ENCODE peak calls at places on chromosomes 6 and 20, in four cellular contexts. F is COR-L47; W is central memory CD4-positive, alpha-beta T cell; S is psoas muscle. Q is an unnamed sample.

GRCh38 chr6:62119401-62119800 is 166.6 kb downstream of the KHDRBS2 start:
- DNase-seq in S (no peak), W (no peak), F (no peak), Q (no peak)

GRCh38 chr20:45779011-45779915 is 12.4 kb downstream of the WFDC3 start:
- DNase-seq in S (peak), W (no peak), F (no peak), Q (peak)

GRCh38 chr6:138160329-138161117 is 1.2 kb upstream of the ARFGEF3 start:
- DNase-seq in S (no peak), F (no peak), W (no peak), Q (no peak)

GRCh38 chr6:16061833-16062232 is 67.1 kb upstream of the MYLIP start:
- DNase-seq in F (no peak), S (no peak), W (no peak), Q (no peak)

GRCh38 chr6:106974337-106974998 is at the start of gene CD24:
- DNase-seq in W (no peak), S (no peak), F (peak), Q (no peak)

GRCh38 chr6:27251672-27252251 is 4.3 kb downstream of the PRSS16 start:
- DNase-seq in F (peak), S (peak), W (peak), Q (peak)

GRCh38 chr6:7112741-7113313 is 5.1 kb downstream of the RREB1 start:
- DNase-seq in S (no peak), W (peak), F (peak), Q (no peak)

GRCh38 chr6:6810727-6811126 is 222.2 kb downstream of the LY86 start:
- DNase-seq in W (no peak), F (no peak), S (no peak), Q (no peak)

GRCh38 chr6:154805288-154805911 is 72.2 kb downstream of the SCAF8 start:
- DNase-seq in S (no peak), F (peak), W (peak), Q (no peak)

GRCh38 chr6:14857501-14857900 is 388.4 kb upstream of the JARID2 start:
- DNase-seq in W (peak), S (no peak), F (no peak), Q (peak)

GRCh38 chr20:17752452-17752851 is 52.7 kb downstream of the BANF2 start:
- DNase-seq in W (no peak), F (no peak), S (no peak), Q (no peak)

GRCh38 chr20:57660510-57661199 is 40.4 kb upstream of the ZBP1 start:
- DNase-seq in S (no peak), W (no peak), F (no peak), Q (peak)

GRCh38 chr6:42821846-42822245 is 40.0 kb downstream of the BICRAL start:
- DNase-seq in F (no peak), S (no peak), W (no peak), Q (no peak)

GRCh38 chr6:157328108-157328692 is 4.9 kb upstream of the TMEM242 start:
- DNase-seq in S (no peak), F (no peak), W (no peak), Q (no peak)

GRCh38 chr6:131107166-131107565 is 28.1 kb upstream of the AKAP7 start:
- DNase-seq in F (no peak), W (no peak), S (no peak), Q (no peak)

GRCh38 chr20:38658879-38659612 is 57.4 kb downstream of the ARHGAP40 start:
- DNase-seq in F (peak), S (no peak), W (peak), Q (no peak)

GRCh38 chr20:31712564-31713311 is 9.9 kb downstream of the BCL2L1 start:
- DNase-seq in F (peak), W (no peak), S (peak), Q (peak)

GRCh38 chr20:1334761-1335160 is 5.8 kb upstream of the SDCBP2 start:
- DNase-seq in F (no peak), S (no peak), W (no peak), Q (no peak)

GRCh38 chr20:37702643-37703337 is 9.0 kb downstream of the CTNNBL1 start:
- DNase-seq in F (no peak), W (no peak), S (no peak), Q (no peak)

GRCh38 chr20:58392286-58392685 is 3.3 kb downstream of the VAPB start:
- DNase-seq in W (no peak), S (no peak), F (no peak), Q (no peak)

GRCh38 chr20:24034820-24035219 is 46.2 kb upstream of the GGTLC1 start:
- DNase-seq in F (no peak), W (no peak), S (no peak), Q (no peak)

GRCh38 chr20:19015326-19015725 is 197.1 kb upstream of the SLC24A3 start:
- DNase-seq in F (no peak), S (peak), W (no peak), Q (no peak)

GRCh38 chr6:53321701-53322100 is 27.0 kb downstream of the ELOVL5 start:
- DNase-seq in S (no peak), W (no peak), F (no peak), Q (no peak)

GRCh38 chr6:25676775-25677174 is 24.8 kb downstream of the SCGN start:
- DNase-seq in W (no peak), S (no peak), F (no peak), Q (no peak)

GRCh38 chr6:70312165-70312564 is 9.3 kb upstream of the COL9A1 start:
- DNase-seq in F (no peak), W (no peak), S (no peak), Q (no peak)

GRCh38 chr6:52389626-52390360 is 27.8 kb downstream of the PAQR8 start:
- DNase-seq in S (peak), W (peak), F (peak), Q (peak)

GRCh38 chr20:38303908-38304379 is at the start of gene BPI:
- DNase-seq in F (no peak), S (peak), W (no peak), Q (peak)

GRCh38 chr20:51082988-51083387 is 60.1 kb upstream of the KCNG1 start:
- DNase-seq in S (no peak), F (no peak), W (no peak), Q (no peak)

GRCh38 chr20:20413801-20414200 is 45.9 kb downstream of the INSM1 start:
- DNase-seq in W (no peak), F (no peak), S (no peak), Q (no peak)

GRCh38 chr6:47701374-47701773 is 3.0 kb downstream of the ADGRF4 start:
- DNase-seq in W (no peak), S (no peak), F (no peak), Q (no peak)

GRCh38 chr6:110415297-110415916 is at the start of gene DDO:
- DNase-seq in W (no peak), F (no peak), S (peak), Q (peak)

GRCh38 chr20:43691928-43692524 is 25.1 kb downstream of the MYBL2 start:
- DNase-seq in S (peak), W (peak), F (peak), Q (peak)

GRCh38 chr6:108714774-108715414 is 133.3 kb upstream of the ARMC2 start:
- DNase-seq in S (no peak), F (no peak), W (no peak), Q (no peak)

GRCh38 chr6:111642463-111643158 is 36.9 kb upstream of the TRAF3IP2 start:
- DNase-seq in F (no peak), S (peak), W (no peak), Q (peak)

GRCh38 chr6:155327326-155328073 is 13.2 kb upstream of the TFB1M start:
- DNase-seq in W (peak), F (peak), S (peak), Q (peak)

GRCh38 chr20:40688129-40689099 is 622 bp downstream of the MAFB start:
- DNase-seq in F (no peak), S (peak), W (no peak), Q (no peak)

GRCh38 chr20:48544402-48545333 is 283.1 kb downstream of the PREX1 start:
- DNase-seq in F (peak), S (no peak), W (no peak), Q (no peak)

GRCh38 chr20:57695012-57695411 is 14.8 kb downstream of the PMEPA1 start:
- DNase-seq in S (no peak), F (no peak), W (no peak), Q (no peak)

GRCh38 chr20:50193169-50193850 is 2.7 kb downstream of the CEBPB start:
- DNase-seq in W (no peak), F (no peak), S (no peak), Q (no peak)

Q was measured in sciatic nerve.